ENCODE peak calls at places on chromosomes 13 and 19, in four cellular contexts. Y is mesenchymal stem cell, B is H9, P is H1. X is an unnamed sample.

GRCh38 chr19:32333227-32333626 is 12.2 kb upstream of the ZNF507 start:
- DNase-seq in Y (no peak), B (no peak), P (no peak), X (no peak)

GRCh38 chr19:48338802-48339660 is 13.7 kb downstream of the EMP3 start:
- DNase-seq in Y (no peak), B (no peak), P (no peak), X (no peak)

GRCh38 chr19:5953680-5954213 is 24.2 kb downstream of the RANBP3 start:
- DNase-seq in Y (peak), B (no peak), P (no peak), X (no peak)

GRCh38 chr13:37923236-37923635 is 53.7 kb upstream of the TRPC4 start:
- DNase-seq in Y (peak), B (no peak), P (no peak), X (no peak)

GRCh38 chr19:14147797-14148605 is 11.6 kb upstream of the ASF1B start:
- DNase-seq in Y (peak), B (peak), P (peak), X (peak)

GRCh38 chr13:57582032-57582431 is 49.5 kb upstream of the PCDH17 start:
- DNase-seq in Y (no peak), B (peak), P (peak), X (no peak)

GRCh38 chr13:28392428-28392827 is 102.5 kb downstream of the FLT1 start:
- DNase-seq in Y (peak), B (no peak), P (no peak), X (no peak)

GRCh38 chr19:21474671-21475181 is 30.7 kb upstream of the ZNF429 start:
- DNase-seq in Y (peak), B (peak), P (no peak), X (peak)

GRCh38 chr19:33406521-33407139 is 33.1 kb downstream of the CEBPG start:
- DNase-seq in Y (peak), B (peak), P (peak), X (peak)

DNA sequence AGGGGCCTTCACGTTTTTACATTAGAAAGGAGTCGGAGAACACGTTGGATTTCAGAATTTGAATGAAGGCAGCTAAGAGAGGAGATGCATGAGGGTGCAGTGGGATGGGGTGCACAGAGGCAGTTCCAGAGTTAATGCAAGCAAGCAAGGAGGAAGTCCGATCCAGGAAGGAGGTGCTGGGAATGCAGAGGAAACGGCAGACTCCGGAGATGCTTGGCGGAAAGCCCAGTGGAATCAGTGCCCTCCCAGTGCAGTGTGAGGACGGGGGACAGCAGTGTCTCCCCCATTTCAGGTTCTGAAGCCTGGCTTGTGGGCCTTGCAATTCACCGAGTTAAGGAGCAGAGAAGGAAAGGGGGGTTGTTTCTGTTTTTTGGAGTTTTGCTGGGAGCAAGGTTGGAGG is 100.4 kb downstream of the COL4A2 start:
- DNase-seq in Y (no peak), B (no peak), P (no peak), X (no peak)
- H2BK5ac ChIP-seq in Y (no peak), B (no peak), P (peak), X (peak)

GRCh38 chr19:35696835-35697234 is 7.5 kb upstream of the ZBTB32 start:
- DNase-seq in Y (no peak), B (no peak), P (no peak), X (no peak)

GRCh38 chr19:35708391-35708790 is 4.0 kb downstream of the ZBTB32 start:
- DNase-seq in Y (no peak), B (no peak), P (no peak), X (no peak)

GRCh38 chr19:35704218-35704617 is at the start of gene ZBTB32:
- DNase-seq in Y (peak), B (peak), P (peak), X (peak)

GRCh38 chr19:35703343-35703742 is 1.0 kb upstream of the ZBTB32 start:
- DNase-seq in Y (no peak), B (peak), P (no peak), X (no peak)

DNA sequence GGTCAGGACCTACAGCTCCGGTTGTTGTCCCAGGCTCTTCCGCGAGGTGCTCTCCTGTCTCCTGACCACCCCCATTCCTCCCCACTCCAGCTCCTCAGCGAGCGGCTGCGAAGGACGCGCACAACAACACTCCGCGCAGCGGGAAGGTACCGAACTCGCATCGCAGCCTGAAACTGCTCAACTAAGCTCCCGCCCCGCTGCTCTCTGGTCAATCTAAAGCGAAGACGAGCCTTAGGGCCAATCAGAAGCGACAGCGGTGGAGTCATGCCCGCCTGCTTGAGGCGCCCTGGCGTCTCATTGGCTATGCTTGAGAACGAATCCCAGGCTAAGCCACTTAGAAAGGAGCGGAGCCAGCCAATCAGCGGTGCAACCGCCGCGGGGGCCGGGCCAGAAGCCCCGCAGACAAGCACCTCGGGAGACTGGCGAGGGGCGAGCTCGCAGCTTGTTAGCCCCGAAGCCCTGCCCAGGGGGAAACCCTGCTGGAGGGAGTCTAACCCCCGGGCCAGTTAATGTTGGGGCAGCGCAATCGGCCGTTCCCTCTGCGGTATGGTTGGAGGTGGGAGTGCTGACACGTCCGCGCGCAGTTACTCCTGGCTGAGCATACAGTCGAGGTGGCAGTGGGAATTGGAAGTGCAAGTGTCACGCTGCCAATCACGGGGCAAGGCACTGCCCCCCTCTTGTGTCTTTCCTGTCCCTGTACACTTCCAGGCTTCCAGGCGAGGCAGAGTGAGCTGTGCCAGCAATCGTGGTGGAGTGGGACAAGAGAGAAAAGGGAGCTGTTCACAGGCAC is 1.9 kb upstream of the ZBTB32 start:
- DNase-seq in Y (peak), B (peak), P (peak), X (peak)
- H3K14ac ChIP-seq in Y (no peak), B (peak), P (no peak), X (peak)

DNA sequence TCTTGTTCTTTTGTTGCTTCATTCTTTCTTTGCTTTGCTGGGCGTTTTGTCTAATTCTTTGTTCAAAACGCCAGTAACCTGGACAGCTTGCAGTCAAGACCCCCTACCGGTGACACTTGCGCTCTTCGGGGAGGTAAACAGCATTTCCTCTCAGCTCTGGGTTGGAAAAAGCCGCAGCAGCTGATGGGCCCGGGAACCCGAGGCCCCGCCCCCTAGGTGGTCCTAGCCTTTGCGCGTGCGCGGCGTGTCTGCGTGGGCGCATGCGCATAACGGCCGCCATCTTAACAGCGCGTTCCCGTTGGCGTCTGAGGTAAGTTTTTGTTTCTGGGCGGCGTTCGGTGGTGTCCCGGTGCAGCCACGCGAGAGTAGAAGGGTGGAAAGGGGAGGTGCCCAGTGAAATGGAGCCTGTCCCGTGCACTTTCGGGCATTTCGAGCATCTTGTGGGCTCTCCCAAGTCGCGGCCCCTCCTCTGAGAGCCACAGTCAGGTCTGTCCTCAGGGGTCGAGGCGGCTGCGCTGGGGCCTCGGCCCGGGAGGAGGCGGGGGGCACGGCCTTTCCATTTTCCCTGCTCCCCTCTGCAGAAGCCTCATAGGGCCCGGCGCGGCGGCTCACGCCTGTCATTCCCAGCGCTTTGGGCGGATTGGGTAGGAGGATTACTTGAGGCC is at the start of gene ZNF559:
- DNase-seq in Y (peak), B (peak), P (peak), X (peak)
- H2BK120ac ChIP-seq in Y (no peak), B (no peak), P (no peak), X (peak)

DNA sequence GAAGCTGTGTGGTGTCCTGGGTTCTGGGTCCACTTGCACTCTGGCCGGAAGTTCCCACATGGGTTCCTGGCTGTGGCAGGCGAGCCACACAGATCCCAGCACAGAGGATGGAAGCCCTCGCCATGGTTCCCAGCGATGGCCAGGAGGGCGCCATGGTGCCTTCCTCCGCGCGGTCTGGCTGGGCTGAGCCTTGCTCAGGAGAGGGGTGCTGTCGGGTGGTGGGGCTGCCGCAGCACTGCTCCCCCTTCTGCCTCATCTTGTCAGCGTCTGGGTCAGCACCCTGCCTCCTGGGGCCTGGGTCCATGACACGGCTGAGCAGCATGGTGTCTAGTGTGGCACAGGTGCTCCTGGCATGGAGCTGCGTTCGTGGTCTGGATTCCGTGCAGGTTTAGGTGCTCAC is 33.5 kb downstream of the DOT1L start:
- DNase-seq in Y (no peak), B (no peak), P (no peak), X (no peak)
- H2BK5ac ChIP-seq in Y (no peak), B (no peak), P (no peak), X (no peak)

DNA sequence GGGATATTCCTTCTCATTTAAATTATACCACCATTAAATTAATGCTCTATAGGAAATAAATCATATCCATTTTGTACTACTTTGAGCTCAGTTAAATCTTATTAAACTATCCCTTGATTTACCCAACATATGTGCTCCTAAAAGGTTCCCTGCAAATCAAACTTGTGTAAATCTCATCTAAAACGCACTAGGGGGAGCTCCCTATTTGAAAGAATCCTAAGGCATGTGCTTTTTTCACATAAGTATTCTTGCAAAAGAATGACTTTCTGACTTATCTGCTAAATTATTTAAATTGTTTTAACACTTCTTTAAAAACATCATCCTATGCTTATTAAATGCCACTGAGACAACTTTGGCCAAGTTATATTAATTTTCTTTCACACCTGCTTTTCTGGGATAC is 7.9 kb downstream of the INTS6 start:
- DNase-seq in Y (peak), B (no peak), P (no peak), X (peak)
- H3K14ac ChIP-seq in Y (no peak), B (no peak), P (no peak), X (no peak)

GRCh38 chr13:42981853-42982252 is 10.2 kb downstream of the EPSTI1 start:
- DNase-seq in Y (no peak), B (no peak), P (no peak), X (no peak)
- H2BK120ac ChIP-seq in Y (no peak), B (no peak), P (peak), X (peak)

GRCh38 chr19:40253611-40254092 is 27.2 kb upstream of the CCNP start:
- DNase-seq in Y (no peak), B (no peak), P (no peak), X (no peak)

GRCh38 chr19:40254714-40255418 is 28.4 kb upstream of the CCNP start:
- DNase-seq in Y (no peak), B (no peak), P (no peak), X (no peak)

GRCh38 chr19:40257096-40257517 is 28.0 kb downstream of the AKT2 start:
- DNase-seq in Y (no peak), B (no peak), P (no peak), X (no peak)

GRCh38 chr19:40256511-40256910 is 28.6 kb downstream of the AKT2 start:
- DNase-seq in Y (no peak), B (no peak), P (no peak), X (no peak)

GRCh38 chr19:40255619-40256166 is 29.2 kb upstream of the CCNP start:
- DNase-seq in Y (no peak), B (no peak), P (no peak), X (no peak)
- H2BK5ac ChIP-seq in Y (no peak), B (no peak), P (no peak), X (no peak)

GRCh38 chr13:26476111-26476743 is 81.3 kb upstream of the WASF3 start:
- DNase-seq in Y (peak), B (peak), P (peak), X (peak)

GRCh38 chr13:26473571-26474230 is 83.8 kb upstream of the WASF3 start:
- DNase-seq in Y (no peak), B (no peak), P (peak), X (no peak)

GRCh38 chr13:26474286-26474685 is 83.2 kb upstream of the WASF3 start:
- DNase-seq in Y (no peak), B (no peak), P (no peak), X (no peak)

GRCh38 chr13:26476744-26477129 is 80.7 kb upstream of the WASF3 start:
- DNase-seq in Y (no peak), B (no peak), P (no peak), X (no peak)

DNA sequence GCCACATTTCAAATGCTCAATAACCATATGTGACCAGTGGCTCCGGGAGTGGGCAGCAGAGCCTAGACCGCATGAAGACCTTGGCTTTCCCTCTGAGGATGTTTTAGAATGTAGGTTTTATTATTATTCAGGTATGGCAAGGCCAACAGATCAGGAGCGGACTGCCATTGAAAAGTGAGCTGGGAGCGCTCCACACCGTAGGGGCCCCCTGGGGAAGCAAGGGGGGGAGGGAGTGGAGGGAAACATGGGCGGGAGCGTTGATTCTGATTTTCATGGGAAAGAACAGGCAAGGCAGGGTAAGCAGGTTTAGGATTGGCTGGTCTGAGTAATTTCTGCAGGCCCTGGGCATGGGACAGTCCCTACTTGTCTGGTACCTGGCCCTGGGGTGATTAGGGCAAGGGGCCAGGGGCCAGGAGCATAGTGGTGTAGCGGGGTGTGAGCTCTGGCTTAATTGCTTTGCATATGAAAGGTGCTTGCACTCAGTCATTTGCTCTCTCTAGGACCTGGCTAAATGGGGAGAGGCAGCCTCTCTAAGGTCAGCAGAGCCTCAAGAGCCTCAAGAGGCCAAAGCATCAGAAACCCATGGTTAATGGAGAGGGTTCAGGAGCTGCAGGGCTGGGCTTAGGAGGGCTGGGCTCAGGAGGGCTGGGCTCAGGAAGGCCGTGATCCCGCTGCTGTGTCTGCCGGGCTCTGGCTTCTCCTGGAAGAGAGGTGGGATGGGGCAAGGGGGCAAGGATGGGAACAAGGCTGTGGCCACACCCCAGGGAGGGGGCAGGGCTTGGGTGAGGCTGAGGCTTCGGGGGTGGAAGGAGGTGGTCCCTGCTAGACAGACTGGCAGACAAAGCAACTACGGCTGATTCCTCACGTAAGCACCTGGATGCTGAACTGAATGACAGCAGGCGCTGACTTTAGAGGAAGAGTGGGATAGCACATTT is 82.0 kb upstream of the WASF3 start:
- DNase-seq in Y (no peak), B (peak), P (peak), X (no peak)
- H3K14ac ChIP-seq in Y (no peak), B (no peak), P (no peak), X (peak)